ENCODE peak calls at places on chromosomes 6 and 20, in eight cellular contexts. H is sigmoid colon, R is tibial artery, U is colonic mucosa, A is H9, Y is HCT116, J is Peyer's patch, N is HAP-1. Q is an unnamed sample.

GRCh38 chr20:41119593-41120561 is 17.5 kb upstream of the PLCG1 start:
- DNase-seq in H (no peak), R (no peak), U (no peak), A (no peak), Y (no peak), J (no peak), N (no peak), Q (no peak)

GRCh38 chr6:53943410-53943809 is 148.6 kb downstream of the LRRC1 start:
- DNase-seq in H (no peak), R (peak; percentile 66), U (no peak), A (no peak), Y (no peak), J (no peak), N (no peak), Q (no peak)

GRCh38 chr6:116060572-116061283 is at the start of gene FRK:
- DNase-seq in H (no peak), R (peak; percentile 74), U (peak; percentile 86), A (no peak), Y (peak; percentile 62), J (peak; percentile 74), N (no peak), Q (no peak)

GRCh38 chr20:10581823-10582222 is 92.0 kb downstream of the JAG1 start:
- DNase-seq in H (no peak), R (no peak), U (no peak), A (no peak), Y (no peak), J (no peak), N (no peak), Q (no peak)

GRCh38 chr20:58545565-58546195 is 30.5 kb upstream of the APCDD1L start:
- DNase-seq in H (peak; percentile 30), R (no peak), U (no peak), A (no peak), Y (no peak), J (no peak), N (no peak), Q (no peak)

GRCh38 chr6:170082067-170082466 is 208.8 kb downstream of the DLL1 start:
- DNase-seq in H (no peak), R (no peak), U (no peak), A (no peak), Y (no peak), J (no peak), N (no peak), Q (no peak)

GRCh38 chr20:10978713-10979112 is 304.9 kb upstream of the JAG1 start:
- DNase-seq in H (no peak), R (no peak), U (no peak), A (no peak), Y (no peak), J (no peak), N (no peak), Q (no peak)

GRCh38 chr6:1062786-1063545 is 248.9 kb upstream of the FOXQ1 start:
- DNase-seq in H (no peak), R (no peak), U (no peak), A (peak; percentile 36), Y (no peak), J (no peak), N (no peak), Q (no peak)

GRCh38 chr6:98832282-98833100 is 1.9 kb upstream of the POU3F2 start:
- DNase-seq in H (peak; percentile 54), R (peak; percentile 65), U (no peak), A (no peak), Y (no peak), J (no peak), N (no peak), Q (no peak)

GRCh38 chr6:158666637-158667359 is 16.9 kb downstream of the SYTL3 start:
- DNase-seq in H (peak; percentile 35), R (no peak), U (peak; percentile 14), A (no peak), Y (no peak), J (no peak), N (no peak), Q (no peak)

GRCh38 chr6:68238097-68238597 is 396.9 kb upstream of the ADGRB3 start:
- DNase-seq in H (no peak), R (no peak), U (no peak), A (no peak), Y (no peak), J (no peak), N (no peak), Q (no peak)

GRCh38 chr6:148509789-148510581 is 167.3 kb downstream of the SASH1 start:
- DNase-seq in H (peak; percentile 92), R (peak; percentile 92), U (peak; percentile 45), A (no peak), Y (no peak), J (peak; percentile 74), N (peak; percentile 43), Q (no peak)

GRCh38 chr20:25624500-25624939 is 706 bp upstream of the NANP start:
- DNase-seq in H (no peak), R (no peak), U (no peak), A (no peak), Y (no peak), J (no peak), N (no peak), Q (no peak)

GRCh38 chr20:40110241-40110910 is 578.7 kb downstream of the MAFB start:
- DNase-seq in H (no peak), R (no peak), U (no peak), A (no peak), Y (no peak), J (no peak), N (no peak), Q (no peak)

GRCh38 chr6:16854986-16855385 is 93.7 kb upstream of the ATXN1 start:
- DNase-seq in H (no peak), R (no peak), U (no peak), A (no peak), Y (no peak), J (no peak), N (no peak), Q (no peak)

GRCh38 chr6:32609731-32610640 is 20.3 kb upstream of the HLA-DRB1 start:
- DNase-seq in H (no peak), R (no peak), U (peak; percentile 63), A (peak; percentile 95), Y (peak; percentile 94), J (peak; percentile 61), N (peak; percentile 34), Q (peak; percentile 82)

GRCh38 chr6:129695373-129696027 is 14.5 kb downstream of the ARHGAP18 start:
- DNase-seq in H (no peak), R (no peak), U (peak; percentile 37), A (no peak), Y (no peak), J (no peak), N (peak; percentile 95), Q (no peak)

GRCh38 chr6:31446481-31446880 is 43.1 kb downstream of the MICA start:
- DNase-seq in H (no peak), R (no peak), U (no peak), A (no peak), Y (no peak), J (no peak), N (no peak), Q (no peak)

GRCh38 chr20:29119141-29119540 is 2138.3 kb upstream of the DEFB115 start:
- DNase-seq in H (no peak), R (no peak), U (no peak), A (no peak), Y (no peak), J (no peak), N (no peak), Q (no peak)

GRCh38 chr20:29123861-29124260 is 2133.6 kb upstream of the DEFB115 start:
- DNase-seq in H (no peak), R (no peak), U (no peak), A (no peak), Y (no peak), J (no peak), N (no peak), Q (no peak)
- H3K9me3 ChIP-seq in H (peaks cover 5% of the 10 kb centered on the region), R (peaks cover 4% of the 10 kb centered on the region), U (no peaks in the 10 kb centered on the region), A (peaks cover 53% of the 10 kb centered on the region), Y (peaks cover 7% of the 10 kb centered on the region), J (no peaks in the 10 kb centered on the region), N (no peaks in the 10 kb centered on the region), Q (no peaks in the 10 kb centered on the region)

DNA sequence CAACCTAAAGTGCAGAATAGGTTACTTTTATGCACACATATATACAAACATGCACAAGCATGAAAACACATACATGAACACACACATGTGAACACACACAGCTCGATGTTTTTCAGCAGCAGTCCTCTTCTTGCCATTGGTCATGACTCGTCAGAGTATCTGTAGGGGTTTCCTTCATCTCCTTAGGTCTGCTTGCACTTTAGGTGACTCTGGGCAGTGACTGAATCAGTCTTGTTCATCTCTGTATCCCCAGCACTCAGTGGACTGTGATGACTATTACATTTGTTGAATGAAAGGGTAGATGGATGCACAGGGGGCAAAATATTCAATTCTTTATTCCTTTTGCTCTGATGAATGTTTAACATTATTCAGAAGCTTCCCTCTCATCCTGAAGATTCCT is 26.8 kb downstream of the CBLN4 start:
- DNase-seq in H (no peak), R (no peak), U (no peak), A (no peak), Y (no peak), J (no peak), N (no peak), Q (no peak)
- H3K9me3 ChIP-seq in H (no peaks in the 10 kb centered on the region), R (no peaks in the 10 kb centered on the region), U (no peaks in the 10 kb centered on the region), A (peaks cover 96% of the 10 kb centered on the region), Y (peaks cover 11% of the 10 kb centered on the region), J (no peaks in the 10 kb centered on the region), N (no peaks in the 10 kb centered on the region), Q (no peaks in the 10 kb centered on the region)

GRCh38 chr20:62112368-62112767 is 9.9 kb upstream of the LSM14B start:
- DNase-seq in H (no peak), R (no peak), U (no peak), A (no peak), Y (no peak), J (no peak), N (no peak), Q (no peak)
- H3K9me3 ChIP-seq in H (peaks cover 18% of the 10 kb centered on the region), R (peaks cover 51% of the 10 kb centered on the region), U (no peaks in the 10 kb centered on the region), A (no peaks in the 10 kb centered on the region), Y (peaks cover 12% of the 10 kb centered on the region), J (peaks cover 4% of the 10 kb centered on the region), N (peaks cover 28% of the 10 kb centered on the region), Q (no peaks in the 10 kb centered on the region)

DNA sequence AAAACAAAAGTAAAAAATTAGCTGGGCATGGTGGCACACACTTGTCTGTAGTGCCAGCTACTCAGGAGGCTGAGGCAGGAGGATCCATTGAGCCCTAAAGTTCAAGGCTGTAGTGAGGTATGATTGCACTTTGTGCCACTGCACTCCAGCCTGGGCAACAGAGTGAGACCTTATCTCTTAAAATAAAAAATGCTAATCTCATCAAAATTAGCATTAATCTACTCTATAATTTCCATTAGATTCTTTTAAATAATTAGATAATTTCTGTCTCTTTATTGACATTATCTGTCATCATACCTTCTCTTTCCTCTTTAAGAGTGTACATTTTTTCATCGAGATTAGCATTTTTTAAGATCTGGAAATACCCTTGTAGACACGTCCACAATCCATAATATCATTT is 48.0 kb downstream of the PHACTR3 start:
- DNase-seq in H (no peak), R (no peak), U (no peak), A (no peak), Y (no peak), J (no peak), N (no peak), Q (no peak)
- H3K9me3 ChIP-seq in H (peaks cover 7% of the 10 kb centered on the region), R (peaks cover 7% of the 10 kb centered on the region), U (no peaks in the 10 kb centered on the region), A (peaks cover 16% of the 10 kb centered on the region), Y (no peaks in the 10 kb centered on the region), J (no peaks in the 10 kb centered on the region), N (no peaks in the 10 kb centered on the region), Q (peaks cover 14% of the 10 kb centered on the region)